ENCODE peak calls at places on chromosomes 7 and 10, in six cellular contexts. X is NCI-H1092 treated with DMSO at 0.1 percent for 48 hours, B is naive B cell, D is PC-9, M is T-helper 2 cell, G is progenitor cell of endocrine pancreas. Z is an unnamed sample.

GRCh38 chr10:114767101-114767588 is 54.4 kb upstream of the FHIP2A start:
- DNase-seq in X (peak), B (no peak), D (no peak), M (no peak), G (no peak), Z (no peak)

GRCh38 chr10:119526149-119526548 is 16.4 kb downstream of the RGS10 start:
- DNase-seq in X (no peak), B (no peak), D (no peak), M (no peak), G (no peak), Z (no peak)

GRCh38 chr10:3775671-3776551 is 9.1 kb downstream of the KLF6 start:
- DNase-seq in X (no peak), B (no peak), D (peak), M (peak), G (no peak), Z (no peak)

GRCh38 chr7:106283831-106284515 is 810 bp downstream of the NAMPT start:
- DNase-seq in X (peak), B (peak), D (no peak), M (peak), G (no peak), Z (peak)

GRCh38 chr10:65945071-65945470 is 980.8 kb upstream of the LRRTM3 start:
- DNase-seq in X (no peak), B (no peak), D (no peak), M (no peak), G (no peak), Z (no peak)

GRCh38 chr7:105589221-105590077 is 8.2 kb upstream of the EFCAB10 start:
- DNase-seq in X (peak), B (peak), D (peak), M (no peak), G (no peak), Z (peak)

GRCh38 chr7:157499121-157499834 is 162.5 kb downstream of the DNAJB6 start:
- DNase-seq in X (no peak), B (no peak), D (no peak), M (no peak), G (no peak), Z (no peak)

GRCh38 chr10:44195120-44196007 is 189.5 kb downstream of the CXCL12 start:
- DNase-seq in X (no peak), B (no peak), D (no peak), M (no peak), G (no peak), Z (no peak)

GRCh38 chr7:91264924-91265681 is 870 bp downstream of the FZD1 start:
- DNase-seq in X (peak), B (no peak), D (no peak), M (no peak), G (peak), Z (peak)

GRCh38 chr10:36779238-36779846 is 346.1 kb upstream of the ANKRD30A start:
- DNase-seq in X (peak), B (no peak), D (no peak), M (no peak), G (peak), Z (peak)